ENCODE peak calls at places on chromosomes 16 and 17, in ten cellular contexts. L is IMR-90; S is HEK293T; T is activated CD4-positive, alpha-beta T cell treated with anti-CD3 and anti-CD28 coated beads, Interleukin-2, amount 50 U/mL, for 1 hour; K is hypothalamus; B is HCEC 1CT; H is NCI-H748 treated with DMSO at 0.1 percent for 48 hours; Y is naive thymus-derived CD4-positive, alpha-beta T cell; J is AG09319; V is amygdala. R is an unnamed sample.

GRCh38 chr17:60510031-60510430 is 16.0 kb downstream of the APPBP2 start:
- DNase-seq in H (no peak), V (no peak), T (no peak), L (no peak), K (no peak), J (no peak), B (peak), Y (no peak), S (no peak), R (no peak)

GRCh38 chr16:66516172-66516807 is 33.6 kb downstream of the TK2 start:
- DNase-seq in S (no peak), J (no peak), K (no peak), Y (no peak), L (no peak), H (no peak), V (no peak), T (no peak), B (no peak), R (no peak)

GRCh38 chr17:48610282-48611211 is at the start of gene HOXB7:
- DNase-seq in Y (peak), K (no peak), J (no peak), S (no peak), T (peak), B (peak), V (no peak), L (peak), H (peak), R (peak)

GRCh38 chr16:9489823-9490467 is 398.5 kb downstream of the HAPSTR1 start:
- DNase-seq in J (no peak), B (no peak), K (peak), H (no peak), T (no peak), V (peak), Y (no peak), S (no peak), L (no peak), R (no peak)

GRCh38 chr17:36017799-36018198 is at the start of gene CCL23:
- DNase-seq in T (no peak), S (no peak), B (no peak), H (no peak), J (no peak), K (no peak), L (no peak), V (no peak), Y (no peak), R (peak)

GRCh38 chr17:38619937-38620550 is 14.3 kb upstream of the SRCIN1 start:
- DNase-seq in B (no peak), J (no peak), Y (no peak), V (no peak), S (no peak), H (no peak), L (no peak), K (no peak), T (no peak), R (no peak)

GRCh38 chr17:20174588-20175265 is 165.6 kb downstream of the SPECC1 start:
- DNase-seq in B (no peak), J (no peak), L (peak), K (no peak), S (no peak), T (no peak), Y (no peak), H (no peak), V (no peak), R (no peak)

GRCh38 chr17:37065486-37066321 is 117.0 kb downstream of the AATF start:
- DNase-seq in T (no peak), L (no peak), V (no peak), J (no peak), S (no peak), B (no peak), H (no peak), K (no peak), Y (no peak), R (no peak)

GRCh38 chr17:61862975-61863800 is at the start of gene BRIP1:
- DNase-seq in T (peak), V (peak), Y (peak), L (peak), J (peak), H (peak), K (peak), B (peak), S (peak), R (peak)

GRCh38 chr17:67489273-67489672 is 112.2 kb downstream of the PITPNC1 start:
- DNase-seq in J (no peak), H (no peak), V (no peak), B (no peak), Y (no peak), S (no peak), T (no peak), K (no peak), L (no peak), R (no peak)

GRCh38 chr17:17781591-17782424 is 55.0 kb downstream of the SREBF1 start:
- DNase-seq in T (peak), B (peak), V (peak), L (peak), S (peak), Y (peak), H (peak), J (peak), K (peak), R (no peak)

GRCh38 chr17:21419299-21420239 is 43.4 kb downstream of the KCNJ12 start:
- DNase-seq in S (no peak), V (no peak), K (no peak), L (no peak), B (no peak), T (peak), Y (no peak), H (no peak), J (no peak), R (no peak)

GRCh38 chr17:40460585-40460975 is 17.3 kb downstream of the IGFBP4 start:
- DNase-seq in K (no peak), V (no peak), S (no peak), B (no peak), H (no peak), L (no peak), J (no peak), Y (no peak), T (no peak), R (no peak)

GRCh38 chr16:89246383-89246902 is 28.9 kb downstream of the ZNF778 start:
- DNase-seq in J (no peak), K (no peak), L (no peak), V (no peak), Y (no peak), T (no peak), H (no peak), S (no peak), B (no peak), R (no peak)

GRCh38 chr17:77210946-77211541 is 70.3 kb downstream of the SEC14L1 start:
- DNase-seq in J (no peak), B (no peak), Y (no peak), S (no peak), H (no peak), L (no peak), V (no peak), T (no peak), K (no peak), R (no peak)

GRCh38 chr16:4693956-4694663 is 748 bp downstream of the NUDT16L1 start:
- DNase-seq in K (no peak), S (peak), T (peak), J (no peak), L (peak), V (no peak), B (peak), H (no peak), Y (peak), R (no peak)

R was measured in immature natural killer cell.